ENCODE peak calls at places on chromosomes 11 and 22, in ten cellular contexts. E, F, U, Q, X, R, P, C, W and Z are unnamed samples.

GRCh38 chr11:77619576-77620198 is 17.9 kb downstream of the CLNS1A start:
- ATAC-seq in E (no peak), F (no peak), U (no peak), Q (peak), X (no peak), R (peak), P (no peak), C (peak), W (no peak), Z (no peak)

GRCh38 chr11:121497176-121497995 is 44.6 kb upstream of the SORL1-AS1 start:
- ATAC-seq in E (no peak), F (no peak), U (no peak), Q (peak), X (no peak), R (no peak), P (no peak), C (no peak), W (peak), Z (no peak)

GRCh38 chr22:42990131-42990838 is 24.7 kb downstream of the PACSIN2 start:
- ATAC-seq in E (peak), F (peak), U (peak), Q (peak), X (no peak), R (peak), P (no peak), C (peak), W (peak), Z (no peak)

GRCh38 chr22:17334054-17334453 is 35.2 kb upstream of the CECR2 start:
- ATAC-seq in E (no peak), F (no peak), U (no peak), Q (no peak), X (no peak), R (no peak), P (no peak), C (no peak), W (no peak), Z (no peak)

GRCh38 chr11:90223248-90223585 is 368 bp upstream of the CHORDC1 start:
- ATAC-seq in E (peak), F (peak), U (peak), Q (peak), X (peak), R (peak), P (peak), C (peak), W (peak), Z (peak)

GRCh38 chr22:37276771-37277170 is 5.5 kb upstream of the CYTH4 start:
- ATAC-seq in E (no peak), F (no peak), U (no peak), Q (no peak), X (no peak), R (peak), P (no peak), C (no peak), W (no peak), Z (no peak)

GRCh38 chr11:69636512-69636866 is 4.5 kb upstream of the CCND1 start:
- ATAC-seq in E (peak), F (no peak), U (peak), Q (peak), X (no peak), R (peak), P (peak), C (peak), W (peak), Z (no peak)

GRCh38 chr11:31437742-31438435 is 68.2 kb downstream of the DNAJC24 start:
- ATAC-seq in E (no peak), F (peak), U (no peak), Q (no peak), X (no peak), R (no peak), P (no peak), C (no peak), W (no peak), Z (no peak)

GRCh38 chr11:60457576-60457975 is 1.9 kb downstream of the MS4A1 start:
- ATAC-seq in E (no peak), F (no peak), U (no peak), Q (no peak), X (peak), R (no peak), P (no peak), C (no peak), W (no peak), Z (peak)